ENCODE peak calls at places on chromosomes 5 and 9, in six cellular contexts. One of them, this sample, is unnamed.

GRCh38 chr5:83583859-83584258 is 112.3 kb downstream of the VCAN start:
- DNase-seq in right atrium auricular region: no peak
- DNase-seq in tibial nerve: no peak
- DNase-seq in ascending aorta: no peak
- DNase-seq in NT2/D1: no peak
- DNase-seq in body of pancreas: no peak
- DNase-seq in this sample: no peak

GRCh38 chr9:130199605-130200004 is 27.4 kb downstream of the NCS1 start:
- DNase-seq in right atrium auricular region: no peak
- DNase-seq in tibial nerve: no peak
- DNase-seq in ascending aorta: no peak
- DNase-seq in NT2/D1: no peak
- DNase-seq in body of pancreas: no peak
- DNase-seq in this sample: no peak

GRCh38 chr5:72380491-72381274 is 60.5 kb downstream of the PTCD2 start:
- DNase-seq in right atrium auricular region: no peak
- DNase-seq in tibial nerve: no peak
- DNase-seq in ascending aorta: no peak
- DNase-seq in NT2/D1: no peak
- DNase-seq in body of pancreas: no peak
- DNase-seq in this sample: no peak

GRCh38 chr9:76828462-76828861 is 64.2 kb downstream of the PCA3 start:
- DNase-seq in right atrium auricular region: no peak
- DNase-seq in tibial nerve: no peak
- DNase-seq in ascending aorta: no peak
- DNase-seq in NT2/D1: no peak
- DNase-seq in body of pancreas: no peak
- DNase-seq in this sample: no peak

GRCh38 chr5:69134126-69134525 is 32.8 kb upstream of the CCNB1 start:
- DNase-seq in right atrium auricular region: no peak
- DNase-seq in tibial nerve: no peak
- DNase-seq in ascending aorta: no peak
- DNase-seq in NT2/D1: no peak
- DNase-seq in body of pancreas: no peak
- DNase-seq in this sample: no peak

GRCh38 chr5:97906135-97906534 is 723.1 kb upstream of the RIOK2 start:
- DNase-seq in right atrium auricular region: no peak
- DNase-seq in tibial nerve: no peak
- DNase-seq in ascending aorta: no peak
- DNase-seq in NT2/D1: peak; percentile 30
- DNase-seq in body of pancreas: no peak
- DNase-seq in this sample: peak; percentile 13

GRCh38 chr9:2771661-2772060 is 54.4 kb downstream of the KCNV2 start:
- DNase-seq in right atrium auricular region: no peak
- DNase-seq in tibial nerve: no peak
- DNase-seq in ascending aorta: no peak
- DNase-seq in NT2/D1: no peak
- DNase-seq in body of pancreas: no peak
- DNase-seq in this sample: no peak

GRCh38 chr5:122839731-122840130 is 5.7 kb upstream of the SNX24 start:
- DNase-seq in right atrium auricular region: no peak
- DNase-seq in tibial nerve: no peak
- DNase-seq in ascending aorta: no peak
- DNase-seq in NT2/D1: no peak
- DNase-seq in body of pancreas: no peak
- DNase-seq in this sample: no peak

GRCh38 chr9:93200989-93201339 is 17.0 kb downstream of the WNK2 start:
- DNase-seq in right atrium auricular region: no peak
- DNase-seq in tibial nerve: no peak
- DNase-seq in ascending aorta: no peak
- DNase-seq in NT2/D1: no peak
- DNase-seq in body of pancreas: no peak
- DNase-seq in this sample: no peak

GRCh38 chr9:6055213-6055612 is 39.8 kb upstream of the RANBP6 start:
- DNase-seq in right atrium auricular region: no peak
- DNase-seq in tibial nerve: peak; percentile 85
- DNase-seq in ascending aorta: no peak
- DNase-seq in NT2/D1: peak; percentile 92
- DNase-seq in body of pancreas: peak; percentile 57
- DNase-seq in this sample: peak; percentile 60

GRCh38 chr9:135281151-135281550 is 193.7 kb downstream of the OLFM1 start:
- DNase-seq in right atrium auricular region: no peak
- DNase-seq in tibial nerve: no peak
- DNase-seq in ascending aorta: no peak
- DNase-seq in NT2/D1: no peak
- DNase-seq in body of pancreas: no peak
- DNase-seq in this sample: no peak

GRCh38 chr9:8489845-8490244 is 690.3 kb upstream of the DMAC1 start:
- DNase-seq in right atrium auricular region: no peak
- DNase-seq in tibial nerve: no peak
- DNase-seq in ascending aorta: no peak
- DNase-seq in NT2/D1: no peak
- DNase-seq in body of pancreas: no peak
- DNase-seq in this sample: no peak

GRCh38 chr9:91374939-91375338 is 13.2 kb upstream of the AUH start:
- DNase-seq in right atrium auricular region: no peak
- DNase-seq in tibial nerve: no peak
- DNase-seq in ascending aorta: no peak
- DNase-seq in NT2/D1: no peak
- DNase-seq in body of pancreas: no peak
- DNase-seq in this sample: no peak

GRCh38 chr5:117488976-117489500 is 914.4 kb upstream of the SEMA6A start:
- DNase-seq in right atrium auricular region: no peak
- DNase-seq in tibial nerve: no peak
- DNase-seq in ascending aorta: no peak
- DNase-seq in NT2/D1: no peak
- DNase-seq in body of pancreas: no peak
- DNase-seq in this sample: no peak

GRCh38 chr5:175471628-175472027 is 6.7 kb upstream of the SFXN1 start:
- DNase-seq in right atrium auricular region: no peak
- DNase-seq in tibial nerve: no peak
- DNase-seq in ascending aorta: no peak
- DNase-seq in NT2/D1: no peak
- DNase-seq in body of pancreas: no peak
- DNase-seq in this sample: no peak

GRCh38 chr9:94687451-94687850 is 39.0 kb upstream of the AOPEP start:
- DNase-seq in right atrium auricular region: no peak
- DNase-seq in tibial nerve: no peak
- DNase-seq in ascending aorta: no peak
- DNase-seq in NT2/D1: no peak
- DNase-seq in body of pancreas: no peak
- DNase-seq in this sample: no peak

GRCh38 chr5:166062719-166063118 is 2228.7 kb upstream of the WWC1 start:
- DNase-seq in right atrium auricular region: no peak
- DNase-seq in tibial nerve: no peak
- DNase-seq in ascending aorta: no peak
- DNase-seq in NT2/D1: no peak
- DNase-seq in body of pancreas: no peak
- DNase-seq in this sample: no peak

DNA sequence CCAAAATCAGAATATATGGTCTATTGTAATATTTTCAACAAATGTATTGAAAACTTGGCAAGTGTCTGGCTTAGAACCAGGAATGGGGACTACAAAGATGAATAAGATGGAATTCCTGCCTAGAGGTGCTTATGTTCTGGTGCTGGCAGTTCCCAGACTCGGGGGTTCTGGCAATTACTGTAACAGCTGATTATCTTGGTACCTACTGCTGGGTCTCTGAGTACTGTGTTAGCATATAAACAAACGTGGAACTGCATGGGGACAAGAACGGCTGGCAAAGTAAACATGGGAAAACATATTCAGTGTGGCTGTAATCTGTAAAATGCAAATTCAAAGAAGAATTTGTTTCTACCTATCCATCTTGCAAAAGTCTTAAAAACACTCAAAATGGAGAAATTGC is 89.9 kb downstream of the SLC24A2 start:
- DNase-seq in right atrium auricular region: no peak
- DNase-seq in tibial nerve: no peak
- DNase-seq in ascending aorta: no peak
- DNase-seq in NT2/D1: peak; percentile 51
- DNase-seq in body of pancreas: no peak
- DNase-seq in this sample: no peak
- H3K4me1 ChIP-seq in right atrium auricular region: no peaks in the 10 kb centered on the region
- H3K4me1 ChIP-seq in tibial nerve: no peaks in the 10 kb centered on the region
- H3K4me1 ChIP-seq in ascending aorta: no peaks in the 10 kb centered on the region
- H3K4me1 ChIP-seq in NT2/D1: no peaks in the 10 kb centered on the region
- H3K4me1 ChIP-seq in body of pancreas: no peaks in the 10 kb centered on the region
- H3K4me1 ChIP-seq in this sample: peaks cover 1% of the 10 kb centered on the region

GRCh38 chr9:20621553-20622329 is 558 bp downstream of the MLLT3 start:
- DNase-seq in right atrium auricular region: peak; percentile 78
- DNase-seq in tibial nerve: peak; percentile 73
- DNase-seq in ascending aorta: no peak
- DNase-seq in NT2/D1: no peak
- DNase-seq in body of pancreas: peak; percentile 70
- DNase-seq in this sample: no peak
- H3K27me3 ChIP-seq in right atrium auricular region: no peaks in the 10 kb centered on the region
- H3K27me3 ChIP-seq in tibial nerve: no peaks in the 10 kb centered on the region
- H3K27me3 ChIP-seq in ascending aorta: no peaks in the 10 kb centered on the region
- H3K27me3 ChIP-seq in NT2/D1: peaks cover 61% of the 10 kb centered on the region
- H3K27me3 ChIP-seq in body of pancreas: no peaks in the 10 kb centered on the region
- H3K27me3 ChIP-seq in this sample: peaks cover 31% of the 10 kb centered on the region

GRCh38 chr5:151060742-151061141 is 20.1 kb downstream of the TNIP1 start:
- DNase-seq in right atrium auricular region: no peak
- DNase-seq in tibial nerve: no peak
- DNase-seq in ascending aorta: no peak
- DNase-seq in NT2/D1: no peak
- DNase-seq in body of pancreas: no peak
- DNase-seq in this sample: no peak

GRCh38 chr5:151063136-151063544 is 17.7 kb downstream of the TNIP1 start:
- DNase-seq in right atrium auricular region: peak; percentile 79
- DNase-seq in tibial nerve: peak; percentile 50
- DNase-seq in ascending aorta: no peak
- DNase-seq in NT2/D1: no peak
- DNase-seq in body of pancreas: peak; percentile 56
- DNase-seq in this sample: no peak

GRCh38 chr5:151064916-151065499 is 15.8 kb downstream of the TNIP1 start:
- DNase-seq in right atrium auricular region: no peak
- DNase-seq in tibial nerve: no peak
- DNase-seq in ascending aorta: no peak
- DNase-seq in NT2/D1: no peak
- DNase-seq in body of pancreas: no peak
- DNase-seq in this sample: no peak

GRCh38 chr5:151063590-151063989 is 17.2 kb downstream of the TNIP1 start:
- DNase-seq in right atrium auricular region: no peak
- DNase-seq in tibial nerve: no peak
- DNase-seq in ascending aorta: no peak
- DNase-seq in NT2/D1: no peak
- DNase-seq in body of pancreas: no peak
- DNase-seq in this sample: no peak

GRCh38 chr5:151062405-151063135 is 18.3 kb downstream of the TNIP1 start:
- DNase-seq in right atrium auricular region: no peak
- DNase-seq in tibial nerve: no peak
- DNase-seq in ascending aorta: no peak
- DNase-seq in NT2/D1: no peak
- DNase-seq in body of pancreas: no peak
- DNase-seq in this sample: no peak
- H3K4me1 ChIP-seq in right atrium auricular region: peaks cover 79% of the 10 kb centered on the region
- H3K4me1 ChIP-seq in tibial nerve: peaks cover 29% of the 10 kb centered on the region
- H3K4me1 ChIP-seq in ascending aorta: peaks cover 45% of the 10 kb centered on the region
- H3K4me1 ChIP-seq in NT2/D1: peaks cover 2% of the 10 kb centered on the region
- H3K4me1 ChIP-seq in body of pancreas: peaks cover 37% of the 10 kb centered on the region
- H3K4me1 ChIP-seq in this sample: no peaks in the 10 kb centered on the region

DNA sequence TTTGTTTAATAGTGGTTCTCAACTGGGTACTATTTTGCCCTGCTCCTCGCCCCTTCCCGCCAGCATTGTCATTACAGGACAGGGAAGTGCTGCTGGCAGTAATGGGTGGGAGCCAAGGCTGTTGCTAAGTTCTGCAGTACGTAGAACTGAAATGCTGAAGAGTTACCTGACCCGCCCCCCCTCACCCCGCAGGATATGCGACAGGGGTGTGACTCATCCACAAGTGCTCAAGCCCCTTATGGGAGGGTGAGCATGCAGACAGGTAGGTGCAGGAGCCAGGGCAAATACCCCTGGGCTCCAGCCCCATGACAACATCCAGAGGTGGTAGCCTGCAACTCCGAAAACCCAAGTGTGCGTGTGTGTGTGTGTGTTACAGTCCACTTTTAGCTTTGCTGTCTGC is 35.7 kb downstream of the LRRC70 start:
- DNase-seq in right atrium auricular region: no peak
- DNase-seq in tibial nerve: no peak
- DNase-seq in ascending aorta: no peak
- DNase-seq in NT2/D1: no peak
- DNase-seq in body of pancreas: no peak
- DNase-seq in this sample: no peak
- H3K27me3 ChIP-seq in right atrium auricular region: no peaks in the 10 kb centered on the region
- H3K27me3 ChIP-seq in tibial nerve: no peaks in the 10 kb centered on the region
- H3K27me3 ChIP-seq in ascending aorta: no peaks in the 10 kb centered on the region
- H3K27me3 ChIP-seq in NT2/D1: no peaks in the 10 kb centered on the region
- H3K27me3 ChIP-seq in body of pancreas: no peaks in the 10 kb centered on the region
- H3K27me3 ChIP-seq in this sample: no peaks in the 10 kb centered on the region

GRCh38 chr5:107935641-107936040 is 264.9 kb upstream of the EFNA5 start:
- DNase-seq in right atrium auricular region: no peak
- DNase-seq in tibial nerve: no peak
- DNase-seq in ascending aorta: no peak
- DNase-seq in NT2/D1: no peak
- DNase-seq in body of pancreas: no peak
- DNase-seq in this sample: no peak
- H3K4me1 ChIP-seq in right atrium auricular region: peaks cover 7% of the 10 kb centered on the region
- H3K4me1 ChIP-seq in tibial nerve: no peaks in the 10 kb centered on the region
- H3K4me1 ChIP-seq in ascending aorta: no peaks in the 10 kb centered on the region
- H3K4me1 ChIP-seq in NT2/D1: no peaks in the 10 kb centered on the region
- H3K4me1 ChIP-seq in body of pancreas: no peaks in the 10 kb centered on the region
- H3K4me1 ChIP-seq in this sample: no peaks in the 10 kb centered on the region

DNA sequence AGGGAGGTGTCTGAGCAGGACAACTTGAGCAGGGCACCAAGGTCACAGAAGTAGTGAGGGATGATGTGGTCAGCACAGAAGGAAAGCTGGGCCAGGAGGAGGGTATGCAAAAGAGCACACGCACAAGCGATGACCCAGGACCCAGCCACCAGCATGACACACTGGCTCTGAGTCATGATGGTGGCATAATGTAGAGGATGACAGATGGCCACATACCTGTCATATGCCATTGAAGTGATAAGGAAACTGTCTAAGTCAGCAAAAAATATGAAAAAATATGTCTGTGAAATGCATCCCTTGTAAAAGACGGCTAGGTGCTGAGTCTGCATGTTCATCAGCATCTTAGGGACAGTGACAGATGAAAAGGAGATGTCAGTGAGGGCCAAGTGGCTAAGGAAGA is 380 bp downstream of the OR1J1 start:
- DNase-seq in right atrium auricular region: no peak
- DNase-seq in tibial nerve: no peak
- DNase-seq in ascending aorta: no peak
- DNase-seq in NT2/D1: no peak
- DNase-seq in body of pancreas: no peak
- DNase-seq in this sample: no peak
- H3K27me3 ChIP-seq in right atrium auricular region: peaks cover 5% of the 10 kb centered on the region
- H3K27me3 ChIP-seq in tibial nerve: no peaks in the 10 kb centered on the region
- H3K27me3 ChIP-seq in ascending aorta: no peaks in the 10 kb centered on the region
- H3K27me3 ChIP-seq in NT2/D1: no peaks in the 10 kb centered on the region
- H3K27me3 ChIP-seq in body of pancreas: no peaks in the 10 kb centered on the region
- H3K27me3 ChIP-seq in this sample: no peaks in the 10 kb centered on the region

This sample was measured in iPS DF 6.9.